ENCODE peak calls at places on chromosomes 4 and X, in eight cellular contexts. Z is brain microvascular endothelial cell, M is left lung, S is psoas muscle, D is GM23338, C is ovary, H is SK-N-SH, B is suprapubic skin. V is an unnamed sample.

GRCh38 chrX:69362889-69363288 is 141.2 kb upstream of the NALF2 start:
- DNase-seq in Z (no peak), M (no peak), S (no peak), D (no peak), C (peak; percentile 45), H (peak; percentile 51), B (no peak), V (no peak)

GRCh38 chr4:26621366-26621765 is 37.5 kb downstream of the TBC1D19 start:
- DNase-seq in Z (no peak), M (no peak), S (no peak), D (no peak), C (no peak), H (no peak), B (no peak), V (no peak)

GRCh38 chr4:74873545-74874295 is 59.2 kb upstream of the PARM1 start:
- DNase-seq in Z (no peak), M (no peak), S (no peak), D (no peak), C (no peak), H (no peak), B (no peak), V (no peak)

GRCh38 chr4:81472249-81473085 is 760 bp upstream of the RASGEF1B start:
- DNase-seq in Z (peak; percentile 25), M (peak; percentile 39), S (no peak), D (peak; percentile 60), C (peak; percentile 45), H (peak; percentile 23), B (no peak), V (no peak)

GRCh38 chrX:112851806-112852205 is 11.2 kb upstream of the AMOT start:
- DNase-seq in Z (no peak), M (no peak), S (no peak), D (no peak), C (peak; percentile 57), H (no peak), B (no peak), V (no peak)

GRCh38 chr4:87030606-87031441 is 96.0 kb downstream of the AFF1 start:
- DNase-seq in Z (no peak), M (no peak), S (no peak), D (peak; percentile 40), C (no peak), H (peak; percentile 66), B (no peak), V (no peak)

GRCh38 chr4:6196324-6196723 is 4.0 kb downstream of the JAKMIP1 start:
- DNase-seq in Z (no peak), M (no peak), S (no peak), D (no peak), C (no peak), H (no peak), B (no peak), V (no peak)

GRCh38 chr4:159006202-159006601 is 96.7 kb upstream of the RAPGEF2 start:
- DNase-seq in Z (peak; percentile 36), M (no peak), S (no peak), D (peak; percentile 28), C (no peak), H (no peak), B (no peak), V (no peak)

GRCh38 chr4:122119739-122120138 is 32.4 kb upstream of the BLTP1 start:
- DNase-seq in Z (no peak), M (peak; percentile 26), S (no peak), D (no peak), C (no peak), H (no peak), B (no peak), V (no peak)

GRCh38 chrX:102154900-102155805 is 624 bp downstream of the BEX5 start:
- DNase-seq in Z (no peak), M (peak; percentile 45), S (no peak), D (peak; percentile 11), C (peak; percentile 27), H (peak; percentile 9), B (no peak), V (no peak)

GRCh38 chr4:84498203-84499026 is 677 bp downstream of the NKX6-1 start:
- DNase-seq in Z (no peak), M (peak; percentile 78), S (peak; percentile 34), D (peak; percentile 63), C (peak; percentile 42), H (peak; percentile 46), B (no peak), V (no peak)

GRCh38 chr4:16472537-16472936 is 246.3 kb upstream of the TAPT1 start:
- DNase-seq in Z (no peak), M (no peak), S (no peak), D (no peak), C (no peak), H (no peak), B (no peak), V (no peak)

GRCh38 chr4:108004646-108005045 is 15.0 kb downstream of the HADH start:
- DNase-seq in Z (no peak), M (no peak), S (no peak), D (peak; percentile 16), C (no peak), H (no peak), B (no peak), V (no peak)

GRCh38 chr4:185741795-185742194 is 70.2 kb downstream of the SORBS2 start:
- DNase-seq in Z (no peak), M (no peak), S (no peak), D (no peak), C (no peak), H (no peak), B (no peak), V (no peak)

GRCh38 chr4:99043346-99043745 is 45.2 kb downstream of the ADH5 start:
- DNase-seq in Z (no peak), M (no peak), S (no peak), D (no peak), C (no peak), H (no peak), B (no peak), V (no peak)

GRCh38 chr4:119693127-119693526 is 64.5 kb upstream of the PDE5A start:
- DNase-seq in Z (no peak), M (no peak), S (no peak), D (no peak), C (no peak), H (no peak), B (no peak), V (no peak)

GRCh38 chrX:13590914-13591313 is 21.5 kb downstream of the EGFL6 start:
- DNase-seq in Z (no peak), M (no peak), S (no peak), D (no peak), C (no peak), H (no peak), B (no peak), V (no peak)

DNA sequence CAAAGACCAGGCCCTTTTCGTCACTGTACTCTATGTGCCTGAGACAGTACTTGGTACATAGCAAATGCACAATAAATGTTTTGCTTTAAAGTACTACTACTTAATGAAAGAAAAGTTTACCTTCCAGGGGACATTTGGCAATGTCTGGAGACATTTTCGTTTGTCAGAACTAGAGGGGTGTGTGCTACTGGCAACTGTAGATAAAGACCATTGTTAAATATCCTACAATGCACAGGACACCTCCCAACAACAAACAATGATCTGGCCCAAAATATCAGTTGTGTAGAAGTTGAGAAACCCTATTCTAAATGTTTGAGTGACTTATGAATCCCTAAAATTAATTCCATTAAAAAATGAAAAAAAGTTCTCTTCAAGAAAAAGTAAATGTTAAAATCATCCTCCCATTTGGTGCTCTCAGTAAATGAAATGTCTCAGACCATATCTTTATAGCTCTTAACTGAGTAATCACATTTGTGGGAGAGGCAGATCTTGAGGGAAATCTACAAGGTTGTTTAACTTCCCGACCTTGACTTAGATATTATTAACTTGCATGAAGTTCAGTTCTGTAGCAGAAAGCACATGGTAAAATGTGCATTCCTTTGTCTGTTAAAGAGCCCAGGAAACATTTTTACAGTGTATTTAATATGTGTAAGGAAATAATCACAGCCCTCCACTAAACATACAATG is 18.5 kb downstream of the EGFL6 start:
- DNase-seq in Z (no peak), M (no peak), S (no peak), D (no peak), C (no peak), H (no peak), B (no peak), V (no peak)
- H3K27me3 ChIP-seq in Z (no peaks in the 10 kb centered on the region), M (no peaks in the 10 kb centered on the region), S (no peaks in the 10 kb centered on the region), D (no peaks in the 10 kb centered on the region), C (no peaks in the 10 kb centered on the region), H (peaks cover 14% of the 10 kb centered on the region), B (no peaks in the 10 kb centered on the region), V (no peaks in the 10 kb centered on the region)

GRCh38 chrX:123108513-123109427 is 75.3 kb upstream of the GRIA3 start:
- DNase-seq in Z (no peak), M (no peak), S (no peak), D (no peak), C (no peak), H (no peak), B (no peak), V (no peak)
- H3K27me3 ChIP-seq in Z (no peaks in the 10 kb centered on the region), M (no peaks in the 10 kb centered on the region), S (no peaks in the 10 kb centered on the region), D (no peaks in the 10 kb centered on the region), C (no peaks in the 10 kb centered on the region), H (no peaks in the 10 kb centered on the region), B (no peaks in the 10 kb centered on the region), V (no peaks in the 10 kb centered on the region)

DNA sequence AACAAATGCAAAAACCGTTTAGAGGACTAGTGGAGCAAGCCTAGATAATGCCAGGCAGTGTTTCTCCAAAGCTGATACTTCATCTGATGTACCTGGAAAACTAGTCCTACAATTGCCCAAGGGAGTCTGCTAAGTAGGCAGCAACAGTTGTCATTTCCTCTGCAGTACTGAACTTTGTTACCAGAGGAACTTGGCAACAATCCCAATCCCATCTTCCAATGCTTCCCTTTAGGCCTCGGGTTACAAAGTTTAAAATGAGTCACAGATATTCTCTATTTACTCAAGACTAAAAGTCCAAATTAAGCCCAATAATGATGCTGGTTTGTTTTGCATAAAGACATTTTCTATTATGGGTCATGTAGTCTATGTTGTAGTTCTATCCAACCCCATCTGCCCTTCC is 120.0 kb upstream of the GLRA2 start:
- DNase-seq in Z (peak; percentile 22), M (no peak), S (no peak), D (no peak), C (no peak), H (no peak), B (no peak), V (no peak)
- H3K27me3 ChIP-seq in Z (no peaks in the 10 kb centered on the region), M (no peaks in the 10 kb centered on the region), S (no peaks in the 10 kb centered on the region), D (no peaks in the 10 kb centered on the region), C (peaks cover 3% of the 10 kb centered on the region), H (no peaks in the 10 kb centered on the region), B (no peaks in the 10 kb centered on the region), V (no peaks in the 10 kb centered on the region)

DNA sequence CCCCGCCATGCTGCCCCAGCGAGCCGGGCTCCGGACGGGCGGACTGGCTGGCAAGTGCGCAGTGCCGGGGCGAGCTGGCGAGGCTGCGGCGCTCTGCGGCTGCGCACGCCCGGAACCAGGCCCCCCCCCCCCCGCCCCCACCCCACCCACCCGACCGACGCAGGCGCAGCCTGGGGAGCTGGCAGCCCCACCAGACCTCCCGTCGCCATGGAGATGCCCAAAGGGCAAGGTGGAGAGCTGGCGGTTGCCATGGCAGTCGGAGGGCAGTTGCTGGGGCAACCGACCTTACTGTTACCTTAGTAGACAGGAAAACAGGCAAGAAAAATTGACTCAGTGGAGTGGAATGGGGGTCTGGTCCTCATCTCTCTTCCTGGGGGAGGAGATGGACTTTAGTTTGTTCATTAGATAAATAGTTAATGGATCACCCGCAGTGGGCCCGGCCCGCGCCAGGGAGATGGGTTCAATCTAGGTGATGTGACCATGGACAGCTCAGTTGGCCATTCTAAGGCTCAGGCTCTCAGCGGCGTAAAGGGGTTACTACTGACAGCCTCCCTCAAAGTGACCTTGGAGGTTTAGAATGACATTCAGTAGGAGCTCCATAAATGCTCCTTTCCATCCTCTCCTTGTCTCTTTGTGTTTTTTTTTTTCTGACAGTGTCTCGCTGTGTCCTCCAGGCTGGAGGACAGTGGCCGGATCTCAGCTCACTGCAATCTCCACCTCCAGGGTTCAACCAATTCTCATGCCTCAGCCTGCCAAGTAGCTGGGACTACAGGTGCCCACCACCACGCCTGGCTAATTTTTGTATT is at the start of gene PCSK1N:
- DNase-seq in Z (no peak), M (no peak), S (no peak), D (peak; percentile 61), C (no peak), H (peak; percentile 94), B (no peak), V (no peak)
- H3K27me3 ChIP-seq in Z (peaks cover 7% of the 10 kb centered on the region), M (peaks cover 65% of the 10 kb centered on the region), S (no peaks in the 10 kb centered on the region), D (peaks cover 55% of the 10 kb centered on the region), C (no peaks in the 10 kb centered on the region), H (peaks cover 9% of the 10 kb centered on the region), B (peaks cover 23% of the 10 kb centered on the region), V (no peaks in the 10 kb centered on the region)

V was measured in right atrium auricular region.